ENCODE peak calls at places on chromosomes 12 and 14, in four cellular contexts. One of them, this sample, is unnamed.

GRCh38 chr14:83478741-83479140 is 1945.1 kb upstream of the SEL1L start:
- DNase-seq in HepG2: no peak
- DNase-seq in GM12878: no peak
- DNase-seq in H1: no peak
- DNase-seq in this sample: no peak

GRCh38 chr12:65330341-65330740 is 51.9 kb downstream of the MSRB3 start:
- DNase-seq in HepG2: no peak
- DNase-seq in GM12878: no peak
- DNase-seq in H1: no peak
- DNase-seq in this sample: no peak

GRCh38 chr12:40175045-40175444 is 49.8 kb upstream of the LRRK2 start:
- DNase-seq in HepG2: no peak
- DNase-seq in GM12878: no peak
- DNase-seq in H1: no peak
- DNase-seq in this sample: no peak

GRCh38 chr12:130828895-130829294 is 10.2 kb downstream of the STX2 start:
- DNase-seq in HepG2: no peak
- DNase-seq in GM12878: no peak
- DNase-seq in H1: no peak
- DNase-seq in this sample: no peak

GRCh38 chr12:16605666-16606116 is 271 bp downstream of the LMO3 start:
- DNase-seq in HepG2: peak; percentile 9
- DNase-seq in GM12878: no peak
- DNase-seq in H1: no peak
- DNase-seq in this sample: no peak

GRCh38 chr12:93347054-93347786 is 30.5 kb upstream of the NUDT4 start:
- DNase-seq in HepG2: no peak
- DNase-seq in GM12878: no peak
- DNase-seq in H1: no peak
- DNase-seq in this sample: no peak

GRCh38 chr12:100573499-100574261 is at the start of gene GAS2L3:
- DNase-seq in HepG2: peak; percentile 83
- DNase-seq in GM12878: no peak
- DNase-seq in H1: peak; percentile 93
- DNase-seq in this sample: peak; percentile 79

GRCh38 chr14:32764131-32764530 is 174.5 kb upstream of the NPAS3 start:
- DNase-seq in HepG2: no peak
- DNase-seq in GM12878: no peak
- DNase-seq in H1: no peak
- DNase-seq in this sample: no peak

GRCh38 chr12:108173160-108173559 is 44.1 kb downstream of the WSCD2 start:
- DNase-seq in HepG2: no peak
- DNase-seq in GM12878: no peak
- DNase-seq in H1: no peak
- DNase-seq in this sample: peak; percentile 76

GRCh38 chr14:69501362-69501964 is 16.9 kb downstream of the PLEKHD1 start:
- DNase-seq in HepG2: no peak
- DNase-seq in GM12878: no peak
- DNase-seq in H1: no peak
- DNase-seq in this sample: no peak

GRCh38 chr14:89723930-89724915 is 230.3 kb downstream of the EFCAB11 start:
- DNase-seq in HepG2: no peak
- DNase-seq in GM12878: no peak
- DNase-seq in H1: no peak
- DNase-seq in this sample: no peak

GRCh38 chr12:11746024-11746771 is 96.7 kb downstream of the ETV6 start:
- DNase-seq in HepG2: no peak
- DNase-seq in GM12878: peak; percentile 93
- DNase-seq in H1: no peak
- DNase-seq in this sample: peak; percentile 44

GRCh38 chr14:20757963-20758362 is 10.2 kb upstream of the EDDM3B start:
- DNase-seq in HepG2: no peak
- DNase-seq in GM12878: no peak
- DNase-seq in H1: peak; percentile 63
- DNase-seq in this sample: no peak

DNA sequence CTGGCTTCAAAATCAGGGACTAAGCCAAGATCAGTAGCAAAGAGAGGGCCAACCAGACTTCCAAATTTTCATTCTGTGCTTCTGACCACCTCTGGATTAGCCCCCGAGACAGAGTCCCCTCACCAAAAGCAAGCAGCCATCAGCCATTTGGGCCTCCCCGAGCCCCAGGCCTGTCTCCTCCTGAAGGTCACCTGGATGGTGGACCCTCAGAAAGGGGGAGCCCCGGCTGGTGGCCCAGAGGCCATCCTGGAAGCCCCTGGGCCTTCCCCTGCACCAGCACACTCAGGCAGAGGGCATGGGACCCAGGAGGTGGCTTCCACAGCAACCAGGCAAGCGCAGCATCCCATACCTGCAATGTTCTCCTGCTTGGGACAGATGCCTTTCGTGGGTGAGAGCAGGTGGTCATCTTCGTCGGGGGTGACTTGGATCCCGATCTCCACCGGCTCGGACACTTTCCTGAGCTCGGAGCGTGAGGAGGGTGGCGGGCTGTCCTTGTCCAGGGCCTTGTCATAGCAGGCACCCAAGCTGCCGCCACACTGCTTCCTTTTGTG is 14.8 kb downstream of the BCL11B start:
- DNase-seq in HepG2: no peak
- DNase-seq in GM12878: no peak
- DNase-seq in H1: no peak
- DNase-seq in this sample: no peak
- TF ChIP-seq ZNF274 in HepG2: no peak
- TF ChIP-seq ZNF274 in GM12878: no peak
- TF ChIP-seq ZNF274 in H1: no peak
- TF ChIP-seq ZNF274 in this sample: no peak

DNA sequence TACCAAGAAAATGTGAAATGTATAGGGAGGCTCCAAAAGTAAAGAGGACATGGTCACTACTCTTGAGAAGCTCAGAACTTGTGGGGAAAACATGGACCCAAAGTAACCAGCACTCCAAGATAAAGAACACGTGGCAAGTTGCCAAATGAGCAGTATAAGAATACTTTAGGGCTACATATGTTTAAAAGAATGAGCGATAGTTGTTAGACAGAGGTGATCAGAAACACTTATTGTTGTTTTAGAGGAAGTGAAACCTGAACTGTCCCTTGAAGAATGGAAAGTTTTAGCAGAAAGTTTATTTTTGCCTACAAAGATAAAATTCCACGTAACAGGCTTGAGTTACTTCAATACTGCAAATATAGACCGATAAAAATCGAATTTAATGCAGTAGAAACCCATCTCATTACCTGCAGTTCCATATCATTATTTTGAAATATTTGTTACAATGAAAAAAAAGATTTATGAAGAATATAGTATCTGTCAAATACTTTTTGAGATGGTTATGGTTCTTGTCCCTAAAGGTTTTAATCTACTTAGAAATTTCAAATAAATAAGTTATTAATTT is 273.7 kb downstream of the ADAMTS20 start:
- DNase-seq in HepG2: no peak
- DNase-seq in GM12878: peak; percentile 40
- DNase-seq in H1: no peak
- DNase-seq in this sample: no peak
- TF ChIP-seq YY1 in HepG2: no peak
- TF ChIP-seq YY1 in GM12878: no peak
- TF ChIP-seq YY1 in H1: no peak
- TF ChIP-seq YY1 in this sample: no peak

GRCh38 chr12:19925881-19926665 is 442.3 kb upstream of the PDE3A start:
- DNase-seq in HepG2: no peak
- DNase-seq in GM12878: no peak
- DNase-seq in H1: no peak
- DNase-seq in this sample: no peak
- TF ChIP-seq SUZ12 in HepG2: no peak
- TF ChIP-seq SUZ12 in GM12878: no peak
- TF ChIP-seq SUZ12 in H1: no peak
- TF ChIP-seq SUZ12 in this sample: no peak

DNA sequence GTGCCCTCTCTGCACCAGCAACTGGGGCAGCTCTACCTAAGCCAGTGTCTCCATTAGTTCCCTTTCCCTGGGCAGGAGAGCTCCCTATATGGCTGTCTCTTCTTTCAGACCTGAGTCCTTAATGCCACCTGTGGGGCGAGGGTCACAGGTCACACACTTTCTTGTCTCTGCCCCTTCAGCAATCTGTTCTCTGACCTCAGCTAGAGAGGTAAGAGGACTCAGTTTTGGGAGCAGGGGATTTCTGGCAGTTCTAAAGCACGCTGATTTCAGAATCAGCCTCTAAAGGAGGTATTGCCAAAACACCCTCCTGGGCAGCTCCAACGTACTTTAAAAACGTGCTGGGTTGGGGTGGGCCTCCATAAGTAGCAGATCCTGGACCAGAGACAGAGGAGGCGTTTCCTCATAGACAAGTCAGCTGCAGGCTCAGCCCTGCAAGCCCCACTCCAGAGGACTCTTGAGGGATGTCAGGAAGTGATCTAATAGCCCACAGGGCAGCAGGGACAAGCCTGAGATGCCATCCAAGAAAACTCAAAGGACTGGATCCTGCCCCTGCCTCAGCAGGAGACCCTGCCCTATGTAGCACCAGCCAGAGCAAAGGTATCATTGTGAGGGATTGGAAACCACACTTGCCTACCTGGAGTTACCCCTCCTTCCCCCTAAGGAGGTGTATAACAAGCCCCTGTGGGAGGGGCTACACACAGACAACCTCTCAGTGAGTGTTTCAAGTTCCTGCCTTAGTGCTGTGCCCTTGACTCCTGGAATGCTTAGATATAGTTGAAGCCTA is 8.6 kb downstream of the CTDSP2 start:
- DNase-seq in HepG2: no peak
- DNase-seq in GM12878: no peak
- DNase-seq in H1: no peak
- DNase-seq in this sample: no peak
- TF ChIP-seq ZNF274 in HepG2: no peak
- TF ChIP-seq ZNF274 in GM12878: no peak
- TF ChIP-seq ZNF274 in H1: no peak
- TF ChIP-seq ZNF274 in this sample: no peak

GRCh38 chr14:70808023-70808401 is 1.3 kb downstream of the MAP3K9 start:
- DNase-seq in HepG2: peak; percentile 47
- DNase-seq in GM12878: no peak
- DNase-seq in H1: no peak
- DNase-seq in this sample: no peak
- TF ChIP-seq YY1 in HepG2: no peak
- TF ChIP-seq YY1 in GM12878: peak; percentile 32
- TF ChIP-seq YY1 in H1: no peak
- TF ChIP-seq YY1 in this sample: no peak

GRCh38 chr14:91291786-91292405 is 47.4 kb upstream of the GPR68 start:
- DNase-seq in HepG2: no peak
- DNase-seq in GM12878: no peak
- DNase-seq in H1: no peak
- DNase-seq in this sample: no peak

GRCh38 chr14:91295276-91295845 is 50.9 kb upstream of the GPR68 start:
- DNase-seq in HepG2: no peak
- DNase-seq in GM12878: no peak
- DNase-seq in H1: no peak
- DNase-seq in this sample: no peak

GRCh38 chr14:91294153-91294552 is 49.6 kb upstream of the GPR68 start:
- DNase-seq in HepG2: no peak
- DNase-seq in GM12878: no peak
- DNase-seq in H1: no peak
- DNase-seq in this sample: no peak

GRCh38 chr14:91292476-91292875 is 48.0 kb upstream of the GPR68 start:
- DNase-seq in HepG2: no peak
- DNase-seq in GM12878: no peak
- DNase-seq in H1: no peak
- DNase-seq in this sample: no peak

GRCh38 chr14:91293281-91293680 is 48.8 kb upstream of the GPR68 start:
- DNase-seq in HepG2: no peak
- DNase-seq in GM12878: no peak
- DNase-seq in H1: no peak
- DNase-seq in this sample: no peak
- TF ChIP-seq SUZ12 in HepG2: no peak
- TF ChIP-seq SUZ12 in GM12878: no peak
- TF ChIP-seq SUZ12 in H1: no peak
- TF ChIP-seq SUZ12 in this sample: no peak

GRCh38 chr14:74427651-74428050 is 1.6 kb upstream of the SYNDIG1L start:
- DNase-seq in HepG2: no peak
- DNase-seq in GM12878: no peak
- DNase-seq in H1: peak; percentile 40
- DNase-seq in this sample: no peak
- TF ChIP-seq ZNF274 in HepG2: no peak
- TF ChIP-seq ZNF274 in GM12878: no peak
- TF ChIP-seq ZNF274 in H1: no peak
- TF ChIP-seq ZNF274 in this sample: no peak

GRCh38 chr14:64296561-64296960 is 2.4 kb upstream of the ESR2 start:
- DNase-seq in HepG2: no peak
- DNase-seq in GM12878: no peak
- DNase-seq in H1: no peak
- DNase-seq in this sample: no peak

GRCh38 chr14:64292197-64292596 is 2.0 kb downstream of the ESR2 start:
- DNase-seq in HepG2: no peak
- DNase-seq in GM12878: no peak
- DNase-seq in H1: no peak
- DNase-seq in this sample: no peak

GRCh38 chr14:64293976-64294671 is at the start of gene ESR2:
- DNase-seq in HepG2: no peak
- DNase-seq in GM12878: no peak
- DNase-seq in H1: peak; percentile 73
- DNase-seq in this sample: peak; percentile 11

GRCh38 chr14:64298773-64299172 is 4.6 kb upstream of the ESR2 start:
- DNase-seq in HepG2: peak; percentile 9
- DNase-seq in GM12878: no peak
- DNase-seq in H1: no peak
- DNase-seq in this sample: no peak

DNA sequence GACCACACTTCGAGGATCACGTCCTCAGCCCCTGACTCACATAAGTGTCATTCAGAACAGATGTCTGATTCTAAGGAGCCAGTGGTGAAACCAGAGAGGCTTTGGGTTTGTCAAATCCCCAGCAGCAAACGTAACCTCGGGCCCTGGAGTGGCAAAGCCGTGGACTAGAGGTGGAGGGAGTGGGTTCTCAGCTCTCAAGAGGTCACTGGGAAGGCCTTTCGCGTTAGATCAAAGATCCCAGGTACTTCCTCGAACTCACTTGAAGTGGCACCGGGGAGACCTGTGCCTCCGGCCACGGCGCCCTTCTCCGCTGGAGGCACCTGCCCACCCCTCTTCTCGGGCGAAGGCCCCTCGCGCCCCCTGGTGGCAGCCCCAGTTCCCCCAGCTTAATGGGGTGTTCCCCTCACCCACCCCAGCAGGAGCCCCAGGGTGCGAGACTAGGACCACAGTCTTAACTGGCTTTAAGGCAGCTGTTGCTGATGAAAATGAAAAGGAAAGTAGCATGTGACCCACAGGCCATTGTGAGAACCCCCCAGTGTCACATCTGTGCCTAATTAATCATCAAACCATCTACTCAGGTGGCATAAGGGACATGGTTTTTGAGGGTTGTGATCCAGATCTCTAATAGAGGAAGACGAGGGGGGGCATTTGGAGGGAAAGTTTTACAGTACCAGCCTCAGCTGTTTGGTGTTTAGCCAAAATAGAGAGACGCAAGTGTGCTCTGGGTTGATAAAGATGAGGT is 672 bp upstream of the ESR2 start:
- DNase-seq in HepG2: peak; percentile 33
- DNase-seq in GM12878: peak; percentile 50
- DNase-seq in H1: peak; percentile 97
- DNase-seq in this sample: peak; percentile 48
- TF ChIP-seq YY1 in HepG2: no peak
- TF ChIP-seq YY1 in GM12878: peak; percentile 79
- TF ChIP-seq YY1 in H1: peak; percentile 30
- TF ChIP-seq YY1 in this sample: no peak

GRCh38 chr14:51527073-51527472 is 124.6 kb upstream of the FRMD6 start:
- DNase-seq in HepG2: no peak
- DNase-seq in GM12878: no peak
- DNase-seq in H1: no peak
- DNase-seq in this sample: no peak
- TF ChIP-seq SUZ12 in HepG2: no peak
- TF ChIP-seq SUZ12 in GM12878: no peak
- TF ChIP-seq SUZ12 in H1: no peak
- TF ChIP-seq SUZ12 in this sample: no peak

This sample was measured in NT2/D1.